ENCODE peak calls at places on chromosomes 11 and 22, in seven cellular contexts. J is heart left ventricle; I is stomach; X is mammary epithelial cell; Q is HAP-1; M is GM23248; K is effector memory CD4-positive, alpha-beta T cell. W is an unnamed sample.
A peak's percentile ranks its signal among the peaks of the same experiment; 100 is the strongest.

GRCh38 chr11:106974831-106975230 is 43.4 kb downstream of the GUCY1A2 start:
- DNase-seq in J (no peak), X (no peak), K (no peak), I (no peak), Q (no peak), M (peak; percentile 5), W (no peak)

GRCh38 chr11:65777241-65777640 is 3.5 kb downstream of the AP5B1 start:
- DNase-seq in K (no peak), J (no peak), X (no peak), M (no peak), Q (no peak), I (peak; percentile 21), W (no peak)

GRCh38 chr22:49966716-49967332 is 6.3 kb downstream of the PIM3 start:
- DNase-seq in Q (peak; percentile 23), J (peak; percentile 56), I (peak; percentile 66), X (no peak), K (no peak), M (no peak), W (peak; percentile 49)

GRCh38 chr11:119363874-119364590 is 17.5 kb downstream of the USP2 start:
- DNase-seq in Q (peak; percentile 74), M (peak; percentile 73), J (peak; percentile 82), I (peak; percentile 70), X (no peak), K (peak; percentile 37), W (no peak)

GRCh38 chr11:85951428-85952107 is 96.4 kb downstream of the CCDC83 start:
- DNase-seq in K (no peak), I (no peak), Q (no peak), M (no peak), X (no peak), J (no peak), W (no peak)

GRCh38 chr22:36921309-36922096 is 8.1 kb downstream of the CSF2RB start:
- DNase-seq in X (no peak), I (peak; percentile 39), Q (no peak), J (no peak), K (no peak), M (no peak), W (no peak)

GRCh38 chr22:38567531-38568245 is 2.3 kb downstream of the DMC1 start:
- DNase-seq in K (no peak), I (no peak), J (no peak), Q (no peak), X (no peak), M (no peak), W (no peak)

GRCh38 chr11:60872952-60873524 is 5.7 kb downstream of the ZP1 start:
- DNase-seq in X (no peak), K (no peak), Q (no peak), J (peak; percentile 40), I (peak; percentile 26), M (peak; percentile 91), W (no peak)

GRCh38 chr11:18191376-18191775 is 18.7 kb downstream of the MRGPRX4 start:
- DNase-seq in M (no peak), K (no peak), Q (no peak), I (no peak), J (no peak), X (no peak), W (no peak)

GRCh38 chr11:35412285-35412684 is 7.1 kb downstream of the SLC1A2 start:
- DNase-seq in I (no peak), Q (peak; percentile 14), K (no peak), X (no peak), M (peak; percentile 39), J (no peak), W (peak; percentile 7)

GRCh38 chr22:30569674-30570202 is 4.7 kb downstream of the GAL3ST1 start:
- DNase-seq in I (no peak), M (no peak), K (no peak), Q (no peak), X (no peak), J (no peak), W (no peak)

GRCh38 chr22:39244496-39245129 is at the start of gene PDGFB:
- DNase-seq in M (peak; percentile 35), X (peak; percentile 44), Q (no peak), I (peak; percentile 61), J (peak; percentile 74), K (no peak), W (no peak)

GRCh38 chr22:41732096-41732772 is 32.9 kb downstream of the MEI1 start:
- DNase-seq in X (no peak), M (no peak), J (no peak), K (no peak), Q (no peak), I (no peak), W (no peak)

GRCh38 chr22:28019360-28019759 is 100.3 kb upstream of the PITPNB start:
- DNase-seq in I (peak; percentile 20), M (peak; percentile 67), J (peak; percentile 17), K (no peak), X (peak; percentile 60), Q (peak; percentile 3), W (peak; percentile 49)

GRCh38 chr11:129013737-129014475 is 71.2 kb upstream of the TP53AIP1 start:
- DNase-seq in M (no peak), I (no peak), X (peak; percentile 24), Q (no peak), K (no peak), J (no peak), W (no peak)

DNA sequence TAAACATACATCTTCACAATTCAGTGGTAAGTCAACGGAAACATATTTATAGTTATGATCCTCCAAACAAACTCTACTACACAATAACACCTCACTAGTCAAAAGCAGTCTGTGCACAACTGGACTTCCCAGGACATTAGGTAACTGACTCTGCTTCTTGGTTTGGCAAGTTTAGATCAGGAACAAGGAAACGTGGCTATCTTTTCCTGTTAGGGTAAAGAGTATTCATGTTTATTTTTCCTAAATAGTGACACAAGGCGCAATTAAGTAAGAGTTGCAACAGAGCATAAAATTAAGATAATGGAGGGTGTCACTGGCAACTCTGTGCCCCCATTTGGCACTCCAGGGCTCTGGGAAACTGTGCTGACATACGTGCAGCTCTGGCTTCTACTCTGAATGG is 70.2 kb upstream of the TP53AIP1 start:
- DNase-seq in M (no peak), J (no peak), X (no peak), Q (no peak), K (no peak), I (no peak), W (no peak)
- H3K4me3 ChIP-seq in M (no peak overlapping the region), J (no peak overlapping the region), X (no peak overlapping the region), Q (no peak overlapping the region), K (no peak overlapping the region), I (no peak overlapping the region), W (no peak overlapping the region)

GRCh38 chr22:42992886-42993479 is 22.0 kb downstream of the PACSIN2 start:
- DNase-seq in Q (no peak), X (no peak), M (no peak), I (peak; percentile 7), K (no peak), J (no peak), W (no peak)

GRCh38 chr22:42992092-42992491 is 22.9 kb downstream of the PACSIN2 start:
- DNase-seq in K (no peak), J (no peak), I (no peak), M (no peak), Q (no peak), X (no peak), W (no peak)

GRCh38 chr22:42994917-42995562 is 19.9 kb downstream of the PACSIN2 start:
- DNase-seq in M (peak; percentile 95), J (no peak), X (peak; percentile 90), I (peak; percentile 79), Q (no peak), K (no peak), W (no peak)

GRCh38 chr22:42993651-42994275 is 21.2 kb downstream of the PACSIN2 start:
- DNase-seq in K (no peak), Q (no peak), J (no peak), I (peak; percentile 25), M (peak; percentile 82), X (no peak), W (peak; percentile 23)

GRCh38 chr22:42994276-42994916 is 20.6 kb downstream of the PACSIN2 start:
- DNase-seq in M (no peak), Q (no peak), X (no peak), K (no peak), J (no peak), I (peak; percentile 28), W (no peak)
- H3K4me1 ChIP-seq in M (peaks cover 87% of the 10 kb centered on the region), Q (no peaks in the 10 kb centered on the region), X (peaks cover 65% of the 10 kb centered on the region), K (peaks cover 4% of the 10 kb centered on the region), J (peaks cover 49% of the 10 kb centered on the region), I (peaks cover 69% of the 10 kb centered on the region), W (peaks cover 13% of the 10 kb centered on the region)

GRCh38 chr11:5941951-5942350 is at the start of gene OR56A3:
- DNase-seq in I (no peak), X (no peak), J (no peak), M (no peak), Q (no peak), K (no peak), W (no peak)

GRCh38 chr11:5940748-5941147 is 1.3 kb upstream of the OR56A3 start:
- DNase-seq in M (no peak), I (no peak), X (no peak), J (no peak), K (no peak), Q (no peak), W (no peak)

GRCh38 chr11:5938603-5938965 is 3.5 kb upstream of the OR56A3 start:
- DNase-seq in K (no peak), X (no peak), I (no peak), Q (no peak), J (no peak), M (no peak), W (no peak)

GRCh38 chr11:5933116-5933515 is 8.9 kb upstream of the OR56A3 start:
- DNase-seq in M (no peak), Q (no peak), J (no peak), I (no peak), X (no peak), K (no peak), W (no peak)

DNA sequence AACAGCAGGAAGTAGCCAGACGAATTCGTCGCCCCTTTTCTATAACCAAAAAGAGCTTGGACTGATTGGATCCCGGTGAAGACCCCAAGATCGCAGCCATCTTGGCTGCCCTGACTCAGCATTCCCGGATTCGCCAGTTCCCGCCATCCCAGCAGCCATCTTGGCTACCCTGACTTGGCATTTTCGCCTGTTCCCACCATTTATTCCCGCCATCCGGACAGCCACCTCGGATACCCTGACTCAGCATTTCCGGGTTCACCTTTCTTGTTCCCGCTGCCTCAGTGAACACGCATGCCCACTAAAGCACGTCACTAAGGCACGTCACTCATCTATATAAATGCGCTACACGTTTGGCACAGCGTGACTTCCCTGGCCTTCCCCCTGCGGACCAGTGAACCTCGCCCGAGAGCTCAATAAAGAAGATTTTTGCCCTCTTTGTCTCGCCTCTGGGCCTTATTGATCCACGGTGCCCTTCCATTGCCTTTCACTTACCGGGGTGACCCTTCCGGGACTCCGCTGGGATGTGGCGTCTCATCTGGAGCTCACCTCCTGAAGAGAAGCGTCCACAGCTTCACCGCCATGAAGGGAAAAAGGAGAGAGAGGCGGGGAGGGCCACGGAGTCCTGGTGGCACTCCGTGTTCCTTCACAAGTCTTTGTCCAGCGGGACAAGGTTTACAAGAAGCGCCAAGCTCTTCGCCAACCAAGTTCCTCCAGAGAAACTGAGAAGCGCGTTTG is 4.0 kb upstream of the OR56A3 start:
- DNase-seq in J (no peak), M (no peak), K (no peak), I (no peak), Q (no peak), X (no peak), W (no peak)
- H3K4me3 ChIP-seq in J (no peak overlapping the region), M (no peak overlapping the region), K (no peak overlapping the region), I (no peak overlapping the region), Q (no peak overlapping the region), X (no peak overlapping the region), W (no peak overlapping the region)

GRCh38 chr22:42883970-42884369 is 26.9 kb upstream of the ARFGAP3 start:
- DNase-seq in J (no peak), Q (no peak), K (no peak), X (no peak), I (no peak), M (no peak), W (no peak)
- H3K4me1 ChIP-seq in J (peaks cover 23% of the 10 kb centered on the region), Q (no peaks in the 10 kb centered on the region), K (no peaks in the 10 kb centered on the region), X (peaks cover 3% of the 10 kb centered on the region), I (peaks cover 12% of the 10 kb centered on the region), M (peaks cover 12% of the 10 kb centered on the region), W (peaks cover 29% of the 10 kb centered on the region)

W was measured in SJCRH30.